ENCODE peak calls at places on chromosomes 6 and 20, in six cellular contexts. One of them, this sample, is unnamed.

GRCh38 chr6:37576336-37576737 is 76.6 kb upstream of the CCDC167 start:
- DNase-seq in Peyer's patch: no peak
- DNase-seq in cardiac fibroblast: no peak
- DNase-seq in GM23338: no peak
- DNase-seq in brain microvascular endothelial cell: peak
- DNase-seq in WERI-Rb-1: peak
- DNase-seq in this sample: no peak

GRCh38 chr20:56540415-56540814 is 7.4 kb downstream of the FAM209B start:
- DNase-seq in brain microvascular endothelial cell: peak
- DNase-seq in WERI-Rb-1: no peak
- DNase-seq in cardiac fibroblast: no peak
- DNase-seq in Peyer's patch: no peak
- DNase-seq in GM23338: no peak
- DNase-seq in this sample: no peak

GRCh38 chr6:36545767-36546663 is 1.3 kb downstream of the STK38 start:
- DNase-seq in brain microvascular endothelial cell: peak
- DNase-seq in GM23338: peak
- DNase-seq in Peyer's patch: no peak
- DNase-seq in cardiac fibroblast: peak
- DNase-seq in WERI-Rb-1: peak
- DNase-seq in this sample: no peak

GRCh38 chr6:151948007-151948745 is 140.7 kb downstream of the ESR1 start:
- DNase-seq in brain microvascular endothelial cell: no peak
- DNase-seq in Peyer's patch: no peak
- DNase-seq in GM23338: no peak
- DNase-seq in WERI-Rb-1: no peak
- DNase-seq in cardiac fibroblast: no peak
- DNase-seq in this sample: no peak

GRCh38 chr6:64590965-64591364 is 955.4 kb downstream of the PHF3 start:
- DNase-seq in GM23338: no peak
- DNase-seq in Peyer's patch: no peak
- DNase-seq in WERI-Rb-1: no peak
- DNase-seq in cardiac fibroblast: no peak
- DNase-seq in brain microvascular endothelial cell: no peak
- DNase-seq in this sample: no peak

GRCh38 chr20:644692-645317 is 8.2 kb downstream of the SRXN1 start:
- DNase-seq in WERI-Rb-1: no peak
- DNase-seq in GM23338: no peak
- DNase-seq in brain microvascular endothelial cell: no peak
- DNase-seq in cardiac fibroblast: no peak
- DNase-seq in Peyer's patch: no peak
- DNase-seq in this sample: no peak

GRCh38 chr6:128339635-128340436 is 180.6 kb downstream of the PTPRK start:
- DNase-seq in Peyer's patch: no peak
- DNase-seq in brain microvascular endothelial cell: no peak
- DNase-seq in cardiac fibroblast: peak
- DNase-seq in GM23338: no peak
- DNase-seq in WERI-Rb-1: no peak
- DNase-seq in this sample: no peak

GRCh38 chr6:26157150-26157837 is 70.1 kb downstream of the HFE start:
- DNase-seq in GM23338: peak
- DNase-seq in Peyer's patch: peak
- DNase-seq in brain microvascular endothelial cell: peak
- DNase-seq in WERI-Rb-1: peak
- DNase-seq in cardiac fibroblast: peak
- DNase-seq in this sample: no peak

GRCh38 chr6:167796668-167797031 is 30.1 kb upstream of the AFDN start:
- DNase-seq in WERI-Rb-1: no peak
- DNase-seq in GM23338: no peak
- DNase-seq in cardiac fibroblast: no peak
- DNase-seq in brain microvascular endothelial cell: no peak
- DNase-seq in Peyer's patch: peak
- DNase-seq in this sample: no peak

GRCh38 chr20:44051661-44052000 is 135.4 kb downstream of the JPH2 start:
- DNase-seq in cardiac fibroblast: no peak
- DNase-seq in Peyer's patch: peak
- DNase-seq in GM23338: no peak
- DNase-seq in brain microvascular endothelial cell: no peak
- DNase-seq in WERI-Rb-1: no peak
- DNase-seq in this sample: no peak

GRCh38 chr20:4542270-4542669 is 179.4 kb upstream of the PRND start:
- DNase-seq in WERI-Rb-1: no peak
- DNase-seq in cardiac fibroblast: no peak
- DNase-seq in Peyer's patch: no peak
- DNase-seq in brain microvascular endothelial cell: no peak
- DNase-seq in GM23338: no peak
- DNase-seq in this sample: no peak

GRCh38 chr6:31510007-31510406 is 12.1 kb downstream of the MICB start:
- DNase-seq in WERI-Rb-1: no peak
- DNase-seq in brain microvascular endothelial cell: no peak
- DNase-seq in cardiac fibroblast: no peak
- DNase-seq in GM23338: no peak
- DNase-seq in Peyer's patch: no peak
- DNase-seq in this sample: no peak

GRCh38 chr20:57672953-57673575 is 36.8 kb downstream of the PMEPA1 start:
- DNase-seq in Peyer's patch: no peak
- DNase-seq in GM23338: no peak
- DNase-seq in brain microvascular endothelial cell: no peak
- DNase-seq in cardiac fibroblast: no peak
- DNase-seq in WERI-Rb-1: no peak
- DNase-seq in this sample: no peak

GRCh38 chr20:57672164-57672563 is 37.7 kb downstream of the PMEPA1 start:
- DNase-seq in GM23338: no peak
- DNase-seq in brain microvascular endothelial cell: no peak
- DNase-seq in WERI-Rb-1: no peak
- DNase-seq in cardiac fibroblast: peak
- DNase-seq in Peyer's patch: no peak
- DNase-seq in this sample: no peak

GRCh38 chr20:57671072-57671391 is 38.8 kb downstream of the PMEPA1 start:
- DNase-seq in brain microvascular endothelial cell: no peak
- DNase-seq in WERI-Rb-1: no peak
- DNase-seq in GM23338: no peak
- DNase-seq in Peyer's patch: no peak
- DNase-seq in cardiac fibroblast: no peak
- DNase-seq in this sample: no peak

GRCh38 chr20:57670288-57671071 is 39.3 kb downstream of the PMEPA1 start:
- DNase-seq in WERI-Rb-1: no peak
- DNase-seq in cardiac fibroblast: no peak
- DNase-seq in GM23338: no peak
- DNase-seq in brain microvascular endothelial cell: no peak
- DNase-seq in Peyer's patch: no peak
- DNase-seq in this sample: no peak

DNA sequence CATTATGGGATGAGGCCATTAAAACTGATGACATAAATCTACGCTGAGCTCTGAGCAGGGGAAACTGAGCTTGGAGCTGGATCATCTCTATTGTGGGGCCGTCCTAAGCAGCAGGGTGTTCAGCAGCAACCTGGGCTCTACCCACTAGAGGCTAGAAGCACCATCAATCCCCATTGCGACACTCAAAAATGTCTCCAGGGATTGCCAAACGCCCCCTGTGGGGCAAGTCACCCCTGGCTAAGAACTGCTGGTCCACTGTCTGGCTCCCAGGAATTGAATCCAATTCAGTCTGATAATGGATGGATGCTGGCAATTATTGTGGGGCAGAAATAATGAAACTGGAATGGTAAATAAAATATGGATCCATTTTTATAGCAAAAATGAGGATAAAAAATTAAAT is 38.2 kb downstream of the PMEPA1 start:
- DNase-seq in WERI-Rb-1: no peak
- DNase-seq in cardiac fibroblast: no peak
- DNase-seq in GM23338: no peak
- DNase-seq in brain microvascular endothelial cell: no peak
- DNase-seq in Peyer's patch: no peak
- DNase-seq in this sample: no peak
- TF ChIP-seq CTCF in WERI-Rb-1: no peak
- TF ChIP-seq CTCF in cardiac fibroblast: no peak
- TF ChIP-seq CTCF in GM23338: peak
- TF ChIP-seq CTCF in brain microvascular endothelial cell: peak
- TF ChIP-seq CTCF in Peyer's patch: no peak
- TF ChIP-seq CTCF in this sample: no peak

DNA sequence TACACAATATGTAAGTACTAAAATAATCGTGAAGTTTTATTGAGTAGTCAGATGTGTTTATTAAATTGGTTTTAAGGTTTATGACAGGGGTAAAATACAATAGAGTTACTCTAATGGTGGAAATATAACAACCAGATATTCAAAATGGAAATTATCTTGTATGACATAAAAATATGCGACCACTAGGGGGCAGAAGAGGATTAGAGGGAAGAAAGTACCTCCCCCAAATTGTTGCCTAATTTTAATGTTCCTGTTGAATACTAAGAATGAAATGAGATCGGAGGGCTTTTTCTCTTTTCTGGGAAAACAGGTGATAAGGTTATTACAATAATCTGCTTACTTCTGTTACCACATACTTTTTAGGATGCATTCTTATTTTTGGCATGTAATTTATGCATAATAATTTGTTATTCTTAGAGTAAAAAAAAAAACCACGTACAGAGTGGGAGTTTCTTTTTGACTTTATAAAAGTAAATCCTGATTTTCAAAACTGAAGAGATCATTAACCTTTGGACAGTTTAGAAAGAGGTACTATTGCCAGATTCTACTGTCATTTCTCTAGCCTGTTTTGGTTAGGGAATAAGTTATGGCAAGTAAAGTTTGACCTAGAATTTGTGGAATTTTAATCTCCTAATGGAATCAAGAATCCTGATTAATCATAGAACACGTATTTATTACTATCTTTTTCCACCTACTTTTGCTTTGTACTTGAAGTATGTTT is 159.2 kb downstream of the CD109 start:
- DNase-seq in brain microvascular endothelial cell: peak
- DNase-seq in WERI-Rb-1: no peak
- DNase-seq in GM23338: peak
- DNase-seq in cardiac fibroblast: peak
- DNase-seq in Peyer's patch: no peak
- DNase-seq in this sample: peak
- H3K4me3 ChIP-seq in brain microvascular endothelial cell: no peak
- H3K4me3 ChIP-seq in WERI-Rb-1: no peak
- H3K4me3 ChIP-seq in GM23338: no peak
- H3K4me3 ChIP-seq in cardiac fibroblast: no peak
- H3K4me3 ChIP-seq in Peyer's patch: no peak
- H3K4me3 ChIP-seq in this sample: no peak

GRCh38 chr6:132499757-132500156 is 13.2 kb downstream of the STX7 start:
- DNase-seq in WERI-Rb-1: no peak
- DNase-seq in GM23338: no peak
- DNase-seq in brain microvascular endothelial cell: no peak
- DNase-seq in Peyer's patch: no peak
- DNase-seq in cardiac fibroblast: no peak
- DNase-seq in this sample: no peak
- TF ChIP-seq CTCF in WERI-Rb-1: no peak
- TF ChIP-seq CTCF in GM23338: no peak
- TF ChIP-seq CTCF in brain microvascular endothelial cell: no peak
- TF ChIP-seq CTCF in Peyer's patch: no peak
- TF ChIP-seq CTCF in cardiac fibroblast: no peak
- TF ChIP-seq CTCF in this sample: no peak

DNA sequence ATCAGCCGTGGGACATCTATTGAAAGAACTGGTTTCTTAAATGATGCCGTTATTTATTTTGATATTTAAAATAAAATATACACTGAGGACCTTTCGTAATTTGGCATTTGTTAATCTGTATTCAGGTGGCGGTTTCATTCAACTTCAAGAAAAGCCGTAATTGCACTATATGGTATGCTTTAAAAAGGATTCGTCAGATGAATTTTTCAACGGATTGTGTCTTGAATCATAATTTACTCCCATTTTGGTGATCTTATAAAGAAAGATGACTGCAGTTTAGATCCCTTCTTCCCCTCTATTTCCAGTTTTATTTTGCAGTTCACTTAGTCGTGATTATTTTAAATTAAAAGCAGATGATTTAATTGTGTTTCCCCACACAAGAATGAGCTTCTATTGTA is 761 bp downstream of the KLHL32 start:
- DNase-seq in GM23338: no peak
- DNase-seq in WERI-Rb-1: no peak
- DNase-seq in cardiac fibroblast: no peak
- DNase-seq in brain microvascular endothelial cell: no peak
- DNase-seq in Peyer's patch: no peak
- DNase-seq in this sample: no peak
- H3K4me3 ChIP-seq in GM23338: peak
- H3K4me3 ChIP-seq in WERI-Rb-1: peak
- H3K4me3 ChIP-seq in cardiac fibroblast: no peak
- H3K4me3 ChIP-seq in brain microvascular endothelial cell: peak
- H3K4me3 ChIP-seq in Peyer's patch: peak
- H3K4me3 ChIP-seq in this sample: peak

DNA sequence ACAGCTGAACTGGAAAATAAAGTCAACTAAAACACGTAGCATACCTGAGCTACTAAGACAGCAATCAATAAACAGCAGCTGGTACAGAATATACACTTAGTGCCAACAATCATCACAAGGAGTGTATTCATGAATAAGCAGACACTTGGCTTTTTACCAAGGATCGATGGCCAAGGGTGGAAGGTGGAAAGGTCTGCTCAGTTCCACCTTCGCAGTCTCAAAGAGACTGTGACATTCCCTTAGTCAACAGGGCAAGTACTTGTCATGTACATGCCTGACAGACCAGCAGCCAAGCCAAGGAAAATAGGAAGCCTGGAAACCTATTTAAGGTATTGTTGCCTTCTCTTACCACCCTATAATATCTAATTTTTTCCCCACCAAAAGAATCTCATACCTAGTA is 21.4 kb downstream of the HBS1L start:
- DNase-seq in brain microvascular endothelial cell: no peak
- DNase-seq in GM23338: no peak
- DNase-seq in Peyer's patch: no peak
- DNase-seq in cardiac fibroblast: no peak
- DNase-seq in WERI-Rb-1: no peak
- DNase-seq in this sample: peak
- TF ChIP-seq CTCF in brain microvascular endothelial cell: no peak
- TF ChIP-seq CTCF in GM23338: no peak
- TF ChIP-seq CTCF in Peyer's patch: no peak
- TF ChIP-seq CTCF in cardiac fibroblast: no peak
- TF ChIP-seq CTCF in WERI-Rb-1: no peak
- TF ChIP-seq CTCF in this sample: no peak